ENCODE peak calls at places on chromosomes 4 and X, in six cellular contexts. D is mammary epithelial cell, M is heart right ventricle, G is GM10248, L is left lung, Z is upper lobe of right lung. A is an unnamed sample.

GRCh38 chrX:124033821-124034220 is 72.3 kb downstream of the STAG2 start:
- DNase-seq in L (no peak), M (no peak), Z (no peak), G (no peak), D (peak; percentile 39), A (no peak)

GRCh38 chr4:2257361-2258001 is 4.4 kb downstream of the MXD4 start:
- DNase-seq in Z (peak; percentile 59), G (no peak), M (peak; percentile 6), D (no peak), L (peak; percentile 24), A (peak; percentile 15)

GRCh38 chrX:41250867-41251266 is 83.1 kb upstream of the DDX3X start:
- DNase-seq in G (no peak), Z (no peak), L (no peak), M (no peak), D (no peak), A (no peak)

GRCh38 chrX:22712942-22713341 is 286.8 kb upstream of the DDX53 start:
- DNase-seq in L (no peak), M (no peak), Z (no peak), D (no peak), G (no peak), A (no peak)

GRCh38 chr4:18645356-18645755 is 623.8 kb upstream of the LCORL start:
- DNase-seq in D (no peak), L (no peak), G (no peak), M (no peak), Z (no peak), A (no peak)

GRCh38 chr4:6962211-6963041 is 52.8 kb downstream of the TBC1D14 start:
- DNase-seq in Z (no peak), M (no peak), D (no peak), G (peak; percentile 14), L (no peak), A (no peak)

GRCh38 chrX:120647127-120647526 is 17.3 kb upstream of the C1GALT1C1 start:
- DNase-seq in M (no peak), Z (no peak), D (peak; percentile 21), G (no peak), L (no peak), A (no peak)

GRCh38 chr4:123102897-123103489 is 180.6 kb upstream of the NUDT6 start:
- DNase-seq in G (peak; percentile 25), D (peak; percentile 40), M (no peak), Z (no peak), L (no peak), A (no peak)

GRCh38 chr4:8908206-8908893 is 36.7 kb upstream of the HMX1 start:
- DNase-seq in D (no peak), L (peak; percentile 30), Z (peak; percentile 55), G (no peak), M (no peak), A (peak; percentile 1)

GRCh38 chr4:6464842-6465588 is 7.4 kb downstream of the PPP2R2C start:
- DNase-seq in Z (no peak), D (no peak), L (no peak), M (no peak), G (no peak), A (no peak)

GRCh38 chr4:41141910-41142309 is 72.4 kb downstream of the APBB2 start:
- DNase-seq in D (peak; percentile 69), Z (no peak), M (no peak), G (no peak), L (no peak), A (no peak)

GRCh38 chr4:3302786-3303444 is 10.1 kb downstream of the RGS12 start:
- DNase-seq in G (no peak), L (no peak), M (no peak), D (no peak), Z (peak; percentile 58), A (no peak)

GRCh38 chr4:124890522-124890921 is 178.0 kb upstream of the ANKRD50 start:
- DNase-seq in L (no peak), M (no peak), Z (no peak), G (no peak), D (no peak), A (no peak)

GRCh38 chr4:124884316-124884715 is 171.8 kb upstream of the ANKRD50 start:
- DNase-seq in G (no peak), L (no peak), D (no peak), M (no peak), Z (no peak), A (no peak)

GRCh38 chr4:124883642-124884041 is 171.1 kb upstream of the ANKRD50 start:
- DNase-seq in M (no peak), L (no peak), D (no peak), G (no peak), Z (no peak), A (no peak)

GRCh38 chr4:124887738-124888137 is 175.2 kb upstream of the ANKRD50 start:
- DNase-seq in L (no peak), M (no peak), D (no peak), G (no peak), Z (no peak), A (no peak)
- TF ChIP-seq CTCF in L (no peak), M (no peak), D (no peak), G (no peak), Z (no peak), A (no peak)

GRCh38 chr4:36187723-36188333 is 56.5 kb downstream of the ARAP2 start:
- DNase-seq in M (no peak), L (no peak), D (peak; percentile 13), Z (no peak), G (no peak), A (no peak)
- TF ChIP-seq CTCF in M (peak; percentile 31), L (peak; percentile 13), D (peak; percentile 61), Z (peak; percentile 40), G (peak; percentile 55), A (peak; percentile 84)

GRCh38 chr4:53744446-53745160 is 153.3 kb upstream of the LNX1 start:
- DNase-seq in Z (no peak), G (no peak), D (no peak), M (no peak), L (no peak), A (no peak)
- TF ChIP-seq CTCF in Z (no peak), G (no peak), D (no peak), M (no peak), L (no peak), A (no peak)

DNA sequence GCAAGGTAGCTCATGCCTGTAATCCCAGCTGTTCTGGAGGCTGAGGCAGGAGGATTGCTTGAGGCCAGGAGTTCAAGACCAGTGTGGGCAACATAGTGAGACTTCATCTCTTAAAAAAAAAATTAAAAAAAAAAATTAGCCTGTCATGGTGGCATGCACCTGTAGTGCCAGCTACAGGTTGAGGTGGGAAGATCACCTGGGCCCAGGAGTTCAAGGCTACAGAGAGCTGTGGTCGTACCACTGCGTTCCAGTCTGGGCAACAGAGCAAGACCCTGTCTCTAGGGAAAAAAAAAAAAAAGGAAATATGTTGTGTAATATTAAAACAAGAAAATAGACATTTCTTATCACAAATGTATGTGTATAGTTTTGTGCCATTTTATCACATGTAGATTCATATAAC is 97.8 kb downstream of the LARP1B start:
- DNase-seq in L (no peak), D (no peak), G (no peak), M (no peak), Z (no peak), A (no peak)
- TF ChIP-seq CTCF in L (no peak), D (peak; percentile 15), G (no peak), M (no peak), Z (no peak), A (no peak)

GRCh38 chrX:115896362-115896761 is 274.2 kb upstream of the AGTR2 start:
- DNase-seq in M (no peak), L (no peak), G (no peak), Z (no peak), D (no peak), A (no peak)

GRCh38 chrX:115892056-115892708 is 278.4 kb upstream of the AGTR2 start:
- DNase-seq in Z (no peak), D (peak; percentile 79), G (no peak), L (peak; percentile 13), M (no peak), A (no peak)

GRCh38 chrX:115895678-115896329 is 274.7 kb upstream of the AGTR2 start:
- DNase-seq in L (no peak), D (no peak), M (no peak), Z (no peak), G (no peak), A (no peak)

GRCh38 chrX:115892787-115893671 is 277.5 kb upstream of the AGTR2 start:
- DNase-seq in G (no peak), Z (no peak), M (no peak), D (peak; percentile 73), L (peak; percentile 44), A (no peak)

GRCh38 chrX:115894087-115894486 is 276.5 kb upstream of the AGTR2 start:
- DNase-seq in G (peak; percentile 28), L (peak; percentile 24), D (peak; percentile 35), Z (no peak), M (no peak), A (no peak)
- TF ChIP-seq CTCF in G (no peak), L (peak; percentile 13), D (peak; percentile 58), Z (no peak), M (peak; percentile 32), A (no peak)

GRCh38 chrX:132093239-132093860 is 34.5 kb downstream of the FRMD7 start:
- DNase-seq in L (no peak), Z (no peak), M (no peak), D (no peak), G (no peak), A (no peak)

GRCh38 chrX:132090370-132091152 is 37.3 kb downstream of the FRMD7 start:
- DNase-seq in G (no peak), L (no peak), Z (no peak), M (no peak), D (no peak), A (no peak)

GRCh38 chrX:132094169-132094568 is 33.7 kb downstream of the FRMD7 start:
- DNase-seq in G (no peak), M (no peak), D (no peak), Z (no peak), L (no peak), A (no peak)

GRCh38 chrX:132086717-132087116 is 41.1 kb downstream of the FRMD7 start:
- DNase-seq in Z (no peak), D (peak; percentile 23), L (no peak), G (no peak), M (no peak), A (no peak)

GRCh38 chrX:132092439-132093065 is 35.3 kb downstream of the FRMD7 start:
- DNase-seq in G (peak; percentile 50), L (peak; percentile 34), Z (no peak), M (peak; percentile 43), D (peak; percentile 54), A (peak; percentile 16)
- TF ChIP-seq CTCF in G (peak; percentile 51), L (peak; percentile 74), Z (peak; percentile 76), M (peak; percentile 74), D (peak; percentile 90), A (peak; percentile 49)

GRCh38 chr4:104693601-104694201 is 199.0 kb upstream of the CXXC4 start:
- DNase-seq in G (no peak), M (no peak), D (peak; percentile 21), Z (no peak), L (no peak), A (no peak)
- TF ChIP-seq CTCF in G (no peak), M (no peak), D (peak; percentile 69), Z (peak; percentile 29), L (peak; percentile 31), A (no peak)

GRCh38 chr4:13248621-13249298 is 235.4 kb downstream of the RAB28 start:
- DNase-seq in Z (no peak), L (no peak), M (no peak), G (no peak), D (no peak), A (no peak)
- TF ChIP-seq CTCF in Z (no peak), L (no peak), M (no peak), G (no peak), D (peak; percentile 13), A (no peak)